ENCODE peak calls at places on chromosomes 13 and 19, in eight cellular contexts. G, E, H, U, Y, O, M and I are unnamed samples.

GRCh38 chr19:30664358-30665058 is 292.3 kb downstream of the ZNF536 start:
- DNase-seq in G (no peak), E (peak), H (peak), U (no peak), Y (no peak), O (peak), M (peak), I (no peak)

GRCh38 chr19:51158474-51159129 is 16.5 kb downstream of the SIGLEC7 start:
- DNase-seq in G (no peak), E (peak), H (peak), U (peak), Y (no peak), O (peak), M (peak), I (no peak)

GRCh38 chr19:5997371-5997770 is 19.4 kb upstream of the RANBP3 start:
- DNase-seq in G (no peak), E (peak), H (no peak), U (peak), Y (no peak), O (no peak), M (no peak), I (no peak)

GRCh38 chr19:50667177-50667758 is 18.0 kb downstream of the C19orf81 start:
- DNase-seq in G (no peak), E (no peak), H (no peak), U (peak), Y (no peak), O (no peak), M (no peak), I (no peak)

GRCh38 chr13:33932765-33933406 is 114.9 kb downstream of the RFC3 start:
- DNase-seq in G (no peak), E (no peak), H (no peak), U (no peak), Y (no peak), O (no peak), M (no peak), I (no peak)

GRCh38 chr13:72400859-72401258 is 326.6 kb downstream of the MZT1 start:
- DNase-seq in G (no peak), E (no peak), H (no peak), U (no peak), Y (no peak), O (no peak), M (no peak), I (no peak)

GRCh38 chr13:48741377-48741776 is 87.6 kb downstream of the CYSLTR2 start:
- DNase-seq in G (no peak), E (no peak), H (no peak), U (no peak), Y (no peak), O (no peak), M (no peak), I (no peak)

GRCh38 chr13:32639502-32640105 is 53.4 kb downstream of the PDS5B start:
- DNase-seq in G (peak), E (peak), H (peak), U (peak), Y (peak), O (peak), M (peak), I (no peak)

GRCh38 chr13:43157796-43158195 is 134.4 kb downstream of the DNAJC15 start:
- DNase-seq in G (no peak), E (no peak), H (no peak), U (no peak), Y (no peak), O (no peak), M (no peak), I (no peak)

GRCh38 chr19:17554968-17555479 is 425 bp upstream of the COLGALT1 start:
- DNase-seq in G (no peak), E (no peak), H (no peak), U (no peak), Y (no peak), O (no peak), M (no peak), I (no peak)

GRCh38 chr13:21929400-21929799 is 258.5 kb downstream of the FGF9 start:
- DNase-seq in G (no peak), E (no peak), H (no peak), U (no peak), Y (no peak), O (no peak), M (no peak), I (no peak)

GRCh38 chr13:27622881-27623280 is 1.2 kb downstream of the POLR1D start:
- DNase-seq in G (no peak), E (no peak), H (no peak), U (no peak), Y (no peak), O (no peak), M (no peak), I (no peak)

GRCh38 chr13:50141660-50142010 is 126.4 kb downstream of the KCNRG start:
- DNase-seq in G (no peak), E (no peak), H (no peak), U (no peak), Y (no peak), O (no peak), M (no peak), I (no peak)

GRCh38 chr19:8387688-8388611 is 2.2 kb upstream of the RAB11B start:
- DNase-seq in G (no peak), E (no peak), H (no peak), U (no peak), Y (no peak), O (no peak), M (peak), I (no peak)

GRCh38 chr19:52533901-52534300 is 6.4 kb downstream of the ZNF808 start:
- DNase-seq in G (no peak), E (no peak), H (peak), U (no peak), Y (no peak), O (no peak), M (no peak), I (no peak)

GRCh38 chr13:32314968-32315254 is 252 bp downstream of the ZAR1L start:
- DNase-seq in G (no peak), E (no peak), H (peak), U (no peak), Y (no peak), O (peak), M (peak), I (no peak)

GRCh38 chr19:55581828-55582223 is 1.2 kb upstream of the ZNF579 start:
- DNase-seq in G (no peak), E (no peak), H (no peak), U (no peak), Y (no peak), O (no peak), M (peak), I (no peak)

GRCh38 chr13:29886446-29886845 is 36.0 kb upstream of the UBL3 start:
- DNase-seq in G (no peak), E (no peak), H (no peak), U (no peak), Y (no peak), O (no peak), M (no peak), I (no peak)

GRCh38 chr19:3680939-3681338 is 19.3 kb downstream of the PIP5K1C start:
- DNase-seq in G (no peak), E (no peak), H (no peak), U (no peak), Y (no peak), O (no peak), M (no peak), I (no peak)

GRCh38 chr19:14950421-14950820 is 9.1 kb downstream of the OR7C2 start:
- DNase-seq in G (no peak), E (no peak), H (no peak), U (no peak), Y (no peak), O (no peak), M (no peak), I (no peak)

GRCh38 chr19:10332158-10332964 is 968 bp downstream of the RAVER1 start:
- DNase-seq in G (no peak), E (no peak), H (no peak), U (no peak), Y (no peak), O (no peak), M (peak), I (no peak)
- TF ChIP-seq CTCF in G (no peak), E (no peak), H (no peak), U (no peak), Y (no peak), O (no peak), M (peak), I (no peak)

GRCh38 chr13:112929778-112930055 is 39.3 kb upstream of the MCF2L start:
- DNase-seq in G (no peak), E (no peak), H (no peak), U (no peak), Y (no peak), O (no peak), M (no peak), I (no peak)

GRCh38 chr13:112930192-112930591 is 38.8 kb upstream of the MCF2L start:
- DNase-seq in G (no peak), E (no peak), H (no peak), U (no peak), Y (no peak), O (no peak), M (no peak), I (no peak)

GRCh38 chr13:112928958-112929777 is 39.8 kb upstream of the MCF2L start:
- DNase-seq in G (no peak), E (no peak), H (no peak), U (no peak), Y (no peak), O (no peak), M (peak), I (no peak)

GRCh38 chr13:112932971-112933370 is 36.0 kb upstream of the MCF2L start:
- DNase-seq in G (no peak), E (no peak), H (no peak), U (no peak), Y (peak), O (no peak), M (no peak), I (no peak)

GRCh38 chr13:112931028-112931934 is 37.7 kb upstream of the MCF2L start:
- DNase-seq in G (no peak), E (peak), H (peak), U (peak), Y (peak), O (no peak), M (peak), I (no peak)
- TF ChIP-seq CTCF in G (peak), E (no peak), H (peak), U (peak), Y (peak), O (no peak), M (peak), I (no peak)

GRCh38 chr13:31234729-31235128 is 35.0 kb downstream of the B3GLCT start:
- DNase-seq in G (no peak), E (no peak), H (no peak), U (no peak), Y (no peak), O (no peak), M (peak), I (no peak)
- TF ChIP-seq CTCF in G (peak), E (no peak), H (peak), U (peak), Y (no peak), O (peak), M (no peak), I (no peak)

GRCh38 chr13:24986826-24987225 is 109.1 kb upstream of the PABPC3 start:
- DNase-seq in G (no peak), E (no peak), H (no peak), U (no peak), Y (no peak), O (no peak), M (no peak), I (no peak)
- TF ChIP-seq CTCF in G (no peak), E (no peak), H (no peak), U (no peak), Y (no peak), O (no peak), M (no peak), I (no peak)

GRCh38 chr19:40702337-40703012 is 12.0 kb upstream of the NUMBL start:
- DNase-seq in G (no peak), E (peak), H (peak), U (peak), Y (peak), O (peak), M (peak), I (no peak)
- TF ChIP-seq CTCF in G (peak), E (peak), H (peak), U (peak), Y (peak), O (peak), M (peak), I (no peak)